ENCODE peak calls at places on chromosomes 6 and 20, in five cellular contexts. Z, D, Q, G and U are unnamed samples. For H3K4me1, the result is how much of the 10 kb centered on the place peaks cover.

GRCh38 chr6:137610702-137611101 is 116.5 kb upstream of the OLIG3 start:
- DNase-seq in Z (no peak), D (no peak), Q (no peak), G (no peak), U (no peak)

GRCh38 chr6:148349466-148349865 is 6.8 kb downstream of the SASH1 start:
- DNase-seq in Z (no peak), D (no peak), Q (no peak), G (no peak), U (no peak)

GRCh38 chr6:141033101-141033500 is 1099.6 kb upstream of the GJE1 start:
- DNase-seq in Z (peak), D (no peak), Q (no peak), G (no peak), U (no peak)

GRCh38 chr6:130223508-130223907 is 757 bp upstream of the SAMD3 start:
- DNase-seq in Z (no peak), D (no peak), Q (no peak), G (peak), U (peak)

GRCh38 chr20:47432251-47433210 is 69.2 kb upstream of the NCOA3 start:
- DNase-seq in Z (no peak), D (no peak), Q (no peak), G (no peak), U (no peak)

GRCh38 chr6:14876778-14877613 is 368.9 kb upstream of the JARID2 start:
- DNase-seq in Z (peak), D (no peak), Q (no peak), G (no peak), U (no peak)

GRCh38 chr6:36848658-36849441 is 9.6 kb upstream of the CPNE5 start:
- DNase-seq in Z (peak), D (peak), Q (no peak), G (peak), U (peak)

GRCh38 chr6:98136333-98136732 is 698.0 kb upstream of the POU3F2 start:
- DNase-seq in Z (no peak), D (no peak), Q (no peak), G (no peak), U (no peak)

GRCh38 chr20:62143118-62143975 is at the start of the genes PSMA7 and SS18L1:
- DNase-seq in Z (peak), D (peak), Q (peak), G (peak), U (peak)

GRCh38 chr6:87282743-87283142 is 39.6 kb upstream of the SMIM8 start:
- DNase-seq in Z (peak), D (no peak), Q (no peak), G (no peak), U (no peak)

GRCh38 chr6:52718535-52718934 is 44.7 kb downstream of the GSTA2 start:
- DNase-seq in Z (peak), D (no peak), Q (no peak), G (no peak), U (no peak)

GRCh38 chr20:48404598-48404997 is 423.2 kb downstream of the PREX1 start:
- DNase-seq in Z (no peak), D (no peak), Q (peak), G (no peak), U (no peak)

GRCh38 chr20:2919518-2920245 is 46.4 kb downstream of the PTPRA start:
- DNase-seq in Z (no peak), D (no peak), Q (no peak), G (peak), U (peak)

GRCh38 chr20:50456452-50457324 is 53.5 kb upstream of the PTPN1 start:
- DNase-seq in Z (no peak), D (no peak), Q (no peak), G (no peak), U (no peak)

DNA sequence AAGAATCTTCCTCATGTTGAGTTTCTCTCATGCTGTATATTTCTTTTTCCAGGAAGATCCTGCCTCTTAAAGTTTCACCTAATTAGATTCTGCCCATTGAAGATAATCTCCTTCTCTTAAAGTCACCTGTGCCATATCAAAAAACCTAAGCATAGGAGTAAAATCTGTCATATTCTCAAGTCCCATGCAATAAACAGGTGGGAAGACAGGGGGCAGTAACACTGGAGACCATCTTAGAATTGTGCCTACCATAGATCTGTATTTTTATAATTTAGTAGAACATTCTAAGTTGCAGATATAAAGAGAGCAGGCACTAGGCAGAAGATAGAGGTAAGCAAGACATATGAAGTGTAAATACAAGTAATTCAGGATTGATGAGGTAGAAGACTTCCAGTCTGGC is 763.5 kb upstream of the MANEA start:
- DNase-seq in Z (no peak), D (no peak), Q (no peak), G (no peak), U (no peak)
- TF ChIP-seq CTCF in Z (no peak), D (no peak), Q (no peak), G (no peak), U (no peak)

GRCh38 chr6:42374027-42374669 is 77.6 kb downstream of the TRERF1 start:
- DNase-seq in Z (no peak), D (no peak), Q (no peak), G (no peak), U (no peak)
- H3K4me1 ChIP-seq in Z (under half), D (under half), Q (under half), G (under half), U (under half)

GRCh38 chr6:101114703-101115102 is 233.6 kb upstream of the ASCC3 start:
- DNase-seq in Z (peak), D (no peak), Q (no peak), G (no peak), U (peak)
- TF ChIP-seq CTCF in Z (peak), D (no peak), Q (peak), G (peak), U (peak)

GRCh38 chr6:35794536-35795452 is 2.3 kb downstream of the CLPS start:
- DNase-seq in Z (no peak), D (no peak), Q (no peak), G (no peak), U (no peak)

GRCh38 chr6:35797837-35798526 is 859 bp upstream of the CLPS start:
- DNase-seq in Z (no peak), D (no peak), Q (no peak), G (no peak), U (no peak)

GRCh38 chr6:35796236-35796635 is 887 bp downstream of the CLPS start:
- DNase-seq in Z (no peak), D (no peak), Q (no peak), G (no peak), U (no peak)

GRCh38 chr6:35798706-35799105 is 1.6 kb upstream of the CLPS start:
- DNase-seq in Z (no peak), D (no peak), Q (no peak), G (no peak), U (no peak)

DNA sequence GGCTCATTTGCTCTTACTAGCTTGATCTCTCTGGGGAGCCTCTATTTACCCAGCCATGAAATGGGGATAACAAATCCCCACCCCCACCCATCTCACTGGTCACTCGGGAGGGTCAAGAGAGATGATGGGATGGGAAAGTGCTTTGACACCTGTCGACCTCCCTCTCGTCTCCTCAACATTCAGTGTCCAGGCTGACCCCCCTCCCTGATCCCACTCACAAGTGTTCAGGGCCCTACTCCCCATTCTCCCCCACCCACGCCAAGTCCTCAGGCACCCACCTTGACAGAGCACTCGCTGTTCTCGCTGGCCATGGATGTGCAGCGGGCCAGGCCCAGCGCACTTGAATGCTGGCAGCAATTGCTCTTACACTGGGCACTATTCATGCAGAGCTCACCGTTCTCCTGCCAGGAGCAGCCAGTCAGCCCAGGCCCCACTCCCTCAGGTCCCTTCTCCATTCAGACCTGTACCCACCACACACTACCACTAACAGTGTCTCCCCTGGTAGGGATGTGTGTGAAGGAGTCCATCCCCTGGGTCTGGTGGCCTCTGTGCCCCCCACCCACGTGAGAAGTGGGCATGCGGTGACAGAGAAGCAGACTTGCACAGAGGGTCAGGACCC is 1.6 kb downstream of the CLPS start:
- DNase-seq in Z (no peak), D (no peak), Q (no peak), G (no peak), U (no peak)
- H3K4me1 ChIP-seq in Z (under half), D (under half), Q (under half), G (under half), U (under half)

GRCh38 chr6:6131492-6132109 is 124.9 kb upstream of the NRN1 start:
- DNase-seq in Z (no peak), D (no peak), Q (peak), G (no peak), U (no peak)
- TF ChIP-seq CTCF in Z (no peak), D (no peak), Q (peak), G (peak), U (peak)

DNA sequence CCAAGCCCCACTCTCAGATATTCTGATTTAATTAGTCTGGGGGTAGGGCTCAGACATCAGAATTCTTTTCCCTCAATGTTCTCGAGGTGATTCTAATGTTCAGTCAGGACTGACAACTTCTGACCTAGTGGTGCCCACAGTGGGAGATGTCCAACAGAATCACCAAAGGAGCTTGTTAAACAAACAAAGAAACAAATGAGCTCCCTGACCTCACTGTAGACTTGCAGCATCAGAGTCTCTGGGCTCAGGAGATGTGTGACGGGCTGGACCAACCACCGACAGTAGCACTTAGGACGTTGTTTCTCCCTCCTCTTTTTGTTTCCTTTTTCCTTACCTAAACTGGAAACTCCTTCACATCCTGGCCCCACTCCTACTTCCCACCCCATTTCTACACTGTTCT is 49.3 kb downstream of the CLIC5 start:
- DNase-seq in Z (no peak), D (no peak), Q (no peak), G (no peak), U (no peak)
- H3K4me1 ChIP-seq in Z (under half), D (under half), Q (under half), G (under half), U (under half)

DNA sequence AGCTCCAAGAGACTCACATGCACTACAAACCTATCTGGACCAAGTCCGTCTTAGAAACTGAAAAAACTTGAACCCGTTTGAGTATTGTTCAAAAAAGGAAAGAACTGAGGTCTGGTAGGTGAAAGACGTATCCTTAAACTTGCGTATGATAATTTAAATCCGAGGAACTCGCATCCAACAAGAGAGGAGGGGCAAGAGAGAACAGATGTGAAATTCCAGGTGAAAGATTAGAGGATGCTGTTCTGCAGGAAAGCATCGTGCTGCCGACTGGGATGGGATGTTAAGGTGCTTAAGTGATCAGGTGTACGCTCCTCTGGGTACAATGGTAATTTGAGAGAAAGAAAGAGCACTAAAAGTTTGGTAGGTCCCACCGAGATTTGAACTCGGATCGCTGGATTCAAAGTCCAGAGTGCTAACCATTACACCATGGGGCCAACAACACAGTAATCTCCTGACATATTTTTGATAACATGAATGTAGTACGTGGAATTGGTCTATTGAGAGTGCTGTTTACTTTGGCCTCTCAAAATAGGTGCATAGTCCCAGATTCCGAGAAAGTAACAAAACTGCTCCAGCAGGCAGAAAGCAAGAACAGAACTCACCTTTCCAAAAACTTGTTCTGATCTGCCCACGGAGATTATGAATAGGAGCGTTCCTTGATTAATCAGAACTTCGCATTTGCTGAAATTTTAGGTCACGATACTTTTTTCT is 53.5 kb upstream of the BTN3A2 start:
- DNase-seq in Z (peak), D (no peak), Q (no peak), G (peak), U (peak)
- TF ChIP-seq CTCF in Z (no peak), D (no peak), Q (no peak), G (no peak), U (no peak)